ENCODE peak calls at places on chromosomes 2 and 18, in six cellular contexts. One of them, this sample, is unnamed.

GRCh38 chr2:5057895-5058294 is 634.3 kb upstream of the SOX11 start:
- DNase-seq in Peyer's patch: no peak
- DNase-seq in heart right ventricle: no peak
- DNase-seq in AG10803: no peak
- DNase-seq in heart left ventricle: no peak
- DNase-seq in body of pancreas: no peak
- DNase-seq in this sample: no peak

GRCh38 chr18:5546660-5547059 is 2.9 kb upstream of the EPB41L3 start:
- DNase-seq in heart right ventricle: no peak
- DNase-seq in body of pancreas: peak; percentile 36
- DNase-seq in heart left ventricle: no peak
- DNase-seq in Peyer's patch: no peak
- DNase-seq in AG10803: peak; percentile 58
- DNase-seq in this sample: peak; percentile 18

GRCh38 chr2:38959464-38959863 is 69.8 kb downstream of the ARHGEF33 start:
- DNase-seq in body of pancreas: no peak
- DNase-seq in Peyer's patch: no peak
- DNase-seq in heart right ventricle: no peak
- DNase-seq in AG10803: no peak
- DNase-seq in heart left ventricle: peak; percentile 26
- DNase-seq in this sample: no peak

GRCh38 chr18:60935046-60935445 is 398.2 kb upstream of the CDH20 start:
- DNase-seq in Peyer's patch: no peak
- DNase-seq in heart right ventricle: no peak
- DNase-seq in heart left ventricle: no peak
- DNase-seq in AG10803: peak; percentile 0
- DNase-seq in body of pancreas: no peak
- DNase-seq in this sample: no peak

GRCh38 chr18:23560186-23560585 is 26.1 kb downstream of the NPC1 start:
- DNase-seq in body of pancreas: no peak
- DNase-seq in heart right ventricle: no peak
- DNase-seq in Peyer's patch: no peak
- DNase-seq in heart left ventricle: no peak
- DNase-seq in AG10803: no peak
- DNase-seq in this sample: no peak

GRCh38 chr2:238326801-238327365 is 6.6 kb downstream of the TRAF3IP1 start:
- DNase-seq in body of pancreas: no peak
- DNase-seq in heart right ventricle: no peak
- DNase-seq in Peyer's patch: no peak
- DNase-seq in heart left ventricle: no peak
- DNase-seq in AG10803: peak; percentile 47
- DNase-seq in this sample: no peak

GRCh38 chr2:200744252-200744651 is 67.5 kb upstream of the BZW1 start:
- DNase-seq in heart right ventricle: no peak
- DNase-seq in AG10803: no peak
- DNase-seq in heart left ventricle: no peak
- DNase-seq in body of pancreas: no peak
- DNase-seq in Peyer's patch: no peak
- DNase-seq in this sample: no peak

GRCh38 chr2:10036095-10036879 is 7.1 kb upstream of the KLF11 start:
- DNase-seq in Peyer's patch: peak; percentile 68
- DNase-seq in heart left ventricle: peak; percentile 85
- DNase-seq in AG10803: peak; percentile 79
- DNase-seq in body of pancreas: peak; percentile 92
- DNase-seq in heart right ventricle: peak; percentile 68
- DNase-seq in this sample: peak; percentile 73

GRCh38 chr2:71498261-71498701 is 44.9 kb downstream of the DYSF start:
- DNase-seq in AG10803: peak; percentile 87
- DNase-seq in body of pancreas: no peak
- DNase-seq in Peyer's patch: no peak
- DNase-seq in heart left ventricle: no peak
- DNase-seq in heart right ventricle: no peak
- DNase-seq in this sample: peak; percentile 99

GRCh38 chr2:195533771-195534642 is 123.0 kb upstream of the SLC39A10 start:
- DNase-seq in heart left ventricle: peak; percentile 55
- DNase-seq in Peyer's patch: peak; percentile 67
- DNase-seq in heart right ventricle: peak; percentile 29
- DNase-seq in AG10803: peak; percentile 93
- DNase-seq in body of pancreas: peak; percentile 56
- DNase-seq in this sample: peak; percentile 75

GRCh38 chr2:226732478-226733188 is 67.0 kb downstream of the IRS1 start:
- DNase-seq in body of pancreas: no peak
- DNase-seq in heart right ventricle: no peak
- DNase-seq in Peyer's patch: no peak
- DNase-seq in AG10803: no peak
- DNase-seq in heart left ventricle: no peak
- DNase-seq in this sample: no peak

GRCh38 chr2:53964237-53964952 is 6.4 kb downstream of the PSME4 start:
- DNase-seq in heart right ventricle: no peak
- DNase-seq in Peyer's patch: no peak
- DNase-seq in body of pancreas: no peak
- DNase-seq in heart left ventricle: no peak
- DNase-seq in AG10803: no peak
- DNase-seq in this sample: peak; percentile 73

GRCh38 chr2:16383411-16383810 is 282.2 kb downstream of the CYRIA start:
- DNase-seq in Peyer's patch: no peak
- DNase-seq in body of pancreas: no peak
- DNase-seq in heart right ventricle: no peak
- DNase-seq in heart left ventricle: no peak
- DNase-seq in AG10803: no peak
- DNase-seq in this sample: no peak

GRCh38 chr2:234690569-234691225 is 193.8 kb upstream of the ARL4C start:
- DNase-seq in heart left ventricle: no peak
- DNase-seq in Peyer's patch: no peak
- DNase-seq in body of pancreas: no peak
- DNase-seq in heart right ventricle: no peak
- DNase-seq in AG10803: peak; percentile 56
- DNase-seq in this sample: peak; percentile 69

GRCh38 chr2:121699421-121700328 is 37.0 kb downstream of the NIFK start:
- DNase-seq in AG10803: peak; percentile 76
- DNase-seq in heart right ventricle: no peak
- DNase-seq in heart left ventricle: peak; percentile 32
- DNase-seq in body of pancreas: peak; percentile 65
- DNase-seq in Peyer's patch: peak; percentile 82
- DNase-seq in this sample: peak; percentile 97

GRCh38 chr2:205692095-205692494 is 9.8 kb downstream of the NRP2 start:
- DNase-seq in heart left ventricle: no peak
- DNase-seq in Peyer's patch: no peak
- DNase-seq in AG10803: peak; percentile 85
- DNase-seq in body of pancreas: no peak
- DNase-seq in heart right ventricle: no peak
- DNase-seq in this sample: no peak
- H3K4me3 ChIP-seq in heart left ventricle: no peak overlapping the region
- H3K4me3 ChIP-seq in Peyer's patch: no peak overlapping the region
- H3K4me3 ChIP-seq in AG10803: no peak overlapping the region
- H3K4me3 ChIP-seq in body of pancreas: no peak overlapping the region
- H3K4me3 ChIP-seq in heart right ventricle: no peak overlapping the region
- H3K4me3 ChIP-seq in this sample: no peak overlapping the region

DNA sequence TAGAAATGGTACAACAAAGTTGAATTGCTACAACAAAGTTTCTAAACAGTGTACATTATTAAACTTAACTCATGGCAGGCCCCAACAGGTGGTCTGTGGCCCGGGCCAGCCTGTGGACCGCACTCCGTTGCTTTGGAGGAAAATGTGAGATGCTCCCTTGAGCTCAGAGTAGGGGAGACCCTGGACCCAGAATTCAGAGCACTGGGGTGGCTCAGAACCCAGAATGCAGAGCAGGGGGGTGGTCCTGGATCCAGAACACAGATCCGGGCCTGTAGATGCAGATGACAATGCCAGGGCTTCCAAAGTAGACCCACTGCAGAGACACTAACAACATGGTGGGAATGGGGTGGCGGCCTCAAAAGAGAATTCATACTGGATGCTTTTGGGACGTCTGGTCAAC is 311.0 kb downstream of the NDUFA10 start:
- DNase-seq in Peyer's patch: no peak
- DNase-seq in body of pancreas: no peak
- DNase-seq in heart left ventricle: no peak
- DNase-seq in AG10803: no peak
- DNase-seq in heart right ventricle: no peak
- DNase-seq in this sample: no peak
- TF ChIP-seq CTCF in Peyer's patch: no peak
- TF ChIP-seq CTCF in body of pancreas: no peak
- TF ChIP-seq CTCF in heart left ventricle: no peak
- TF ChIP-seq CTCF in AG10803: no peak
- TF ChIP-seq CTCF in heart right ventricle: no peak
- TF ChIP-seq CTCF in this sample: no peak

GRCh38 chr2:68696554-68696953 is 38.1 kb upstream of the ARHGAP25 start:
- DNase-seq in body of pancreas: no peak
- DNase-seq in Peyer's patch: no peak
- DNase-seq in AG10803: no peak
- DNase-seq in heart left ventricle: no peak
- DNase-seq in heart right ventricle: no peak
- DNase-seq in this sample: no peak

GRCh38 chr2:68695971-68696370 is 38.6 kb upstream of the ARHGAP25 start:
- DNase-seq in Peyer's patch: no peak
- DNase-seq in AG10803: no peak
- DNase-seq in body of pancreas: no peak
- DNase-seq in heart right ventricle: no peak
- DNase-seq in heart left ventricle: no peak
- DNase-seq in this sample: no peak

GRCh38 chr2:68692511-68692910 is 42.1 kb upstream of the ARHGAP25 start:
- DNase-seq in Peyer's patch: no peak
- DNase-seq in heart left ventricle: no peak
- DNase-seq in AG10803: no peak
- DNase-seq in heart right ventricle: no peak
- DNase-seq in body of pancreas: no peak
- DNase-seq in this sample: no peak

GRCh38 chr2:68690851-68691250 is 43.8 kb upstream of the ARHGAP25 start:
- DNase-seq in AG10803: no peak
- DNase-seq in heart left ventricle: no peak
- DNase-seq in Peyer's patch: no peak
- DNase-seq in body of pancreas: no peak
- DNase-seq in heart right ventricle: no peak
- DNase-seq in this sample: no peak

DNA sequence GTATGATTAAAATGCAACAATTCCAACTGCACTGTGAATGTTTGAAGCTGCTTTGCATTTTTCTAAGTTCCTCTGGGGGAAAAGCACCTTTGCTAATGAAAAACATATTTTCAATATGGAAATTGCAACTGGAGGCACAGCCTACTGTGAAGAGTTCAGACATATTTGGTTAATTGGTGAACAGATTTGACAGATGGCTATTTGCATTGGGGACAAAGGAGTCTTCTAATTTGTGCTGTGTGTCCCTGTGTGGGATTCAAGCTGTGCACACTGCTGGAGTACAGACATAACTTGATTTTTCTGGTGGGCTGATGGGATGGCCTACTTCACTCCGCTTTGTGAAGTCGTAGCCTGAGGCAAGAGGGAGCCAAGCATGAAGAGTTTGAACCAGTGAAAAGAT is 40.7 kb upstream of the ARHGAP25 start:
- DNase-seq in AG10803: no peak
- DNase-seq in body of pancreas: no peak
- DNase-seq in heart right ventricle: no peak
- DNase-seq in heart left ventricle: no peak
- DNase-seq in Peyer's patch: no peak
- DNase-seq in this sample: no peak
- H3K4me3 ChIP-seq in AG10803: no peak overlapping the region
- H3K4me3 ChIP-seq in body of pancreas: no peak overlapping the region
- H3K4me3 ChIP-seq in heart right ventricle: no peak overlapping the region
- H3K4me3 ChIP-seq in heart left ventricle: no peak overlapping the region
- H3K4me3 ChIP-seq in Peyer's patch: no peak overlapping the region
- H3K4me3 ChIP-seq in this sample: no peak overlapping the region

GRCh38 chr2:46488389-46488788 is 9.0 kb downstream of the TMEM247 start:
- DNase-seq in heart right ventricle: no peak
- DNase-seq in Peyer's patch: no peak
- DNase-seq in heart left ventricle: no peak
- DNase-seq in body of pancreas: no peak
- DNase-seq in AG10803: no peak
- DNase-seq in this sample: no peak
- TF ChIP-seq CTCF in heart right ventricle: no peak
- TF ChIP-seq CTCF in Peyer's patch: no peak
- TF ChIP-seq CTCF in heart left ventricle: no peak
- TF ChIP-seq CTCF in body of pancreas: no peak
- TF ChIP-seq CTCF in AG10803: peak; percentile 2
- TF ChIP-seq CTCF in this sample: no peak

GRCh38 chr2:181456660-181457120 is 496 bp upstream of the ITGA4 start:
- DNase-seq in body of pancreas: peak; percentile 61
- DNase-seq in Peyer's patch: peak; percentile 92
- DNase-seq in heart right ventricle: peak; percentile 50
- DNase-seq in AG10803: peak; percentile 21
- DNase-seq in heart left ventricle: peak; percentile 60
- DNase-seq in this sample: peak; percentile 5

GRCh38 chr2:181457121-181457740 is at the start of gene ITGA4:
- DNase-seq in heart right ventricle: peak; percentile 80
- DNase-seq in heart left ventricle: peak; percentile 75
- DNase-seq in Peyer's patch: peak; percentile 93
- DNase-seq in AG10803: peak; percentile 78
- DNase-seq in body of pancreas: peak; percentile 59
- DNase-seq in this sample: peak; percentile 61

GRCh38 chr2:181459646-181460045 is 2.5 kb downstream of the ITGA4 start:
- DNase-seq in body of pancreas: no peak
- DNase-seq in heart right ventricle: no peak
- DNase-seq in heart left ventricle: no peak
- DNase-seq in Peyer's patch: no peak
- DNase-seq in AG10803: peak; percentile 70
- DNase-seq in this sample: peak; percentile 9

GRCh38 chr2:181458881-181459280 is 1.7 kb downstream of the ITGA4 start:
- DNase-seq in body of pancreas: no peak
- DNase-seq in heart right ventricle: no peak
- DNase-seq in Peyer's patch: no peak
- DNase-seq in heart left ventricle: no peak
- DNase-seq in AG10803: no peak
- DNase-seq in this sample: peak; percentile 31

GRCh38 chr2:181457741-181458425 is 697 bp downstream of the ITGA4 start:
- DNase-seq in body of pancreas: peak; percentile 26
- DNase-seq in Peyer's patch: peak; percentile 81
- DNase-seq in heart right ventricle: peak; percentile 27
- DNase-seq in AG10803: peak; percentile 41
- DNase-seq in heart left ventricle: peak; percentile 29
- DNase-seq in this sample: peak; percentile 17
- H3K4me3 ChIP-seq in body of pancreas: no peak overlapping the region
- H3K4me3 ChIP-seq in Peyer's patch: peak overlapping the region; percentile 68
- H3K4me3 ChIP-seq in heart right ventricle: peak overlapping the region; percentile 61
- H3K4me3 ChIP-seq in AG10803: peak overlapping the region; percentile 76
- H3K4me3 ChIP-seq in heart left ventricle: peak overlapping the region; percentile 61
- H3K4me3 ChIP-seq in this sample: peak overlapping the region; percentile 40

This sample was measured in epithelial cell of esophagus.